ENCODE peak calls at places on chromosomes 4 and X, in six cellular contexts. C, X, J, B, H and N are unnamed samples.

GRCh38 chr4:36281384-36282106 is at the start of gene DTHD1:
- DNase-seq in C (no peak), X (no peak), J (no peak), B (no peak), H (no peak), N (no peak)

GRCh38 chrX:31871989-31872388 is 800.1 kb upstream of the FTHL17 start:
- DNase-seq in C (no peak), X (no peak), J (no peak), B (no peak), H (peak; percentile 14), N (no peak)

GRCh38 chrX:115462406-115462805 is 98.6 kb upstream of the PLS3 start:
- DNase-seq in C (no peak), X (no peak), J (no peak), B (no peak), H (no peak), N (no peak)

GRCh38 chr4:119795986-119796578 is 167.5 kb upstream of the PDE5A start:
- DNase-seq in C (no peak), X (no peak), J (no peak), B (no peak), H (no peak), N (no peak)

GRCh38 chr4:2714071-2714770 is 41.9 kb downstream of the TNIP2 start:
- DNase-seq in C (no peak), X (no peak), J (no peak), B (no peak), H (no peak), N (peak; percentile 59)

GRCh38 chrX:66328950-66329596 is 165.0 kb downstream of the HEPH start:
- DNase-seq in C (no peak), X (no peak), J (no peak), B (no peak), H (no peak), N (peak; percentile 7)

GRCh38 chr4:153223935-153224334 is 19.7 kb downstream of the TRIM2 start:
- DNase-seq in C (peak; percentile 32), X (no peak), J (no peak), B (no peak), H (no peak), N (no peak)

GRCh38 chr4:149961876-149962597 is 116.2 kb upstream of the DCLK2 start:
- DNase-seq in C (peak; percentile 83), X (peak; percentile 14), J (no peak), B (no peak), H (no peak), N (no peak)

GRCh38 chr4:99504804-99505502 is 5.9 kb upstream of the C4orf17 start:
- DNase-seq in C (no peak), X (no peak), J (no peak), B (no peak), H (no peak), N (no peak)

GRCh38 chr4:76979236-76979635 is 29.7 kb downstream of the SEPTIN11 start:
- DNase-seq in C (no peak), X (no peak), J (no peak), B (no peak), H (no peak), N (no peak)

GRCh38 chrX:36562986-36563385 is 445.2 kb upstream of the FAM47C start:
- DNase-seq in C (no peak), X (no peak), J (no peak), B (no peak), H (no peak), N (no peak)

GRCh38 chr4:56640907-56641493 is 40.1 kb downstream of the HOPX start:
- DNase-seq in C (no peak), X (no peak), J (no peak), B (no peak), H (no peak), N (no peak)

GRCh38 chr4:5959221-5959982 is 58.8 kb downstream of the C4orf50 start:
- DNase-seq in C (no peak), X (peak; percentile 24), J (no peak), B (no peak), H (no peak), N (no peak)

GRCh38 chrX:82218361-82218760 is 1016.5 kb downstream of the SH3BGRL start:
- DNase-seq in C (peak; percentile 1), X (peak; percentile 52), J (no peak), B (no peak), H (no peak), N (no peak)

GRCh38 chr4:31089815-31090214 is 369.6 kb downstream of the PCDH7 start:
- DNase-seq in C (peak; percentile 60), X (peak; percentile 35), J (no peak), B (peak; percentile 79), H (no peak), N (peak; percentile 12)

GRCh38 chr4:76620723-76621463 is 185.9 kb downstream of the SHROOM3 start:
- DNase-seq in C (no peak), X (no peak), J (no peak), B (no peak), H (no peak), N (no peak)

GRCh38 chr4:3774253-3774883 is 8.2 kb downstream of the ADRA2C start:
- DNase-seq in C (no peak), X (no peak), J (no peak), B (no peak), H (no peak), N (no peak)

GRCh38 chr4:150251752-150252190 is 173.5 kb downstream of the DCLK2 start:
- DNase-seq in C (no peak), X (peak; percentile 40), J (no peak), B (no peak), H (no peak), N (no peak)

GRCh38 chr4:165532976-165533375 is 154.2 kb downstream of the CPE start:
- DNase-seq in C (no peak), X (peak; percentile 62), J (no peak), B (no peak), H (no peak), N (no peak)

GRCh38 chrX:127732709-127733108 is 319.5 kb downstream of the ACTRT1 start:
- DNase-seq in C (no peak), X (no peak), J (no peak), B (no peak), H (no peak), N (no peak)

GRCh38 chrX:85109235-85109634 is 105.6 kb downstream of the APOOL start:
- DNase-seq in C (no peak), X (peak; percentile 42), J (no peak), B (no peak), H (no peak), N (no peak)

GRCh38 chrX:40931921-40932320 is 153.3 kb upstream of the USP9X start:
- DNase-seq in C (no peak), X (peak; percentile 28), J (no peak), B (no peak), H (no peak), N (no peak)

GRCh38 chrX:39307488-39307887 is 506.2 kb downstream of the MID1IP1 start:
- DNase-seq in C (no peak), X (no peak), J (no peak), B (no peak), H (no peak), N (no peak)

GRCh38 chrX:111511477-111511876 is at the start of gene SERTM2:
- DNase-seq in C (peak; percentile 71), X (no peak), J (no peak), B (no peak), H (no peak), N (no peak)

DNA sequence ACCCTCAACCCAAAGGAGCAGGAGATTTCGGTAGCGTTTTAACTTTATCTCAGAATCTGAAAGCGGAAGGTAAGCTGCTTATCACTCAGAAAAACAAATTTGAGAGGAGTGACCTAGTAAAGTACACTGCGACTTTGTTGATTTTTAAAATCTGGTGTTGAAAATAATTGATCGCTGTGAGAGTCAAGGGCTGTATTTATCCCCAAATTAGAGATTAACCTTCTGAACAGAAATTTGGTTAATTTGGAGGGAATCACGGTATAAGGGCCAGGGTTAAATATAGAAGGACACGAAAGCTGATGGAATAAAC is 212 bp downstream of the CLCN4 start:
- DNase-seq in C (no peak), X (no peak), J (no peak), B (no peak), H (no peak), N (no peak)
- H3K4me3 ChIP-seq in C (peak overlapping the region; percentile 70), X (no peak overlapping the region), J (no peak overlapping the region), B (no peak overlapping the region), H (no peak overlapping the region), N (peak overlapping the region; percentile 67)

GRCh38 chrX:67939270-67939669 is 395.4 kb downstream of the AR start:
- DNase-seq in C (no peak), X (no peak), J (no peak), B (no peak), H (no peak), N (no peak)
- H3K4me1 ChIP-seq in C (no peaks in the 10 kb centered on the region), X (no peaks in the 10 kb centered on the region), J (no peaks in the 10 kb centered on the region), B (no peaks in the 10 kb centered on the region), H (no peaks in the 10 kb centered on the region), N (no peaks in the 10 kb centered on the region)

GRCh38 chrX:153968255-153968654 is 3.4 kb downstream of the HCFC1 start:
- DNase-seq in C (no peak), X (no peak), J (no peak), B (no peak), H (no peak), N (no peak)
- H3K27me3 ChIP-seq in C (peaks cover 4% of the 10 kb centered on the region), X (no peaks in the 10 kb centered on the region), J (no peaks in the 10 kb centered on the region), B (no peaks in the 10 kb centered on the region), H (no peaks in the 10 kb centered on the region), N (no peaks in the 10 kb centered on the region)

GRCh38 chrX:67543818-67544217 is at the start of gene AR:
- DNase-seq in C (peak; percentile 79), X (no peak), J (peak; percentile 75), B (no peak), H (peak; percentile 79), N (peak; percentile 75)

GRCh38 chrX:67545772-67546495 is 2.1 kb downstream of the AR start:
- DNase-seq in C (peak; percentile 51), X (no peak), J (peak; percentile 46), B (no peak), H (peak; percentile 27), N (peak; percentile 44)

GRCh38 chrX:67544871-67545771 is 1.3 kb downstream of the AR start:
- DNase-seq in C (peak; percentile 79), X (no peak), J (peak; percentile 40), B (no peak), H (peak; percentile 22), N (peak; percentile 57)

GRCh38 chrX:67544281-67544680 is 460 bp downstream of the AR start:
- DNase-seq in C (peak; percentile 38), X (no peak), J (peak; percentile 34), B (no peak), H (peak; percentile 21), N (peak; percentile 26)

GRCh38 chrX:67546496-67547423 is 2.9 kb downstream of the AR start:
- DNase-seq in C (peak; percentile 26), X (no peak), J (peak; percentile 25), B (no peak), H (peak; percentile 15), N (no peak)
- H3K4me3 ChIP-seq in C (peak overlapping the region; percentile 78), X (no peak overlapping the region), J (peak overlapping the region; percentile 54), B (no peak overlapping the region), H (peak overlapping the region; percentile 57), N (peak overlapping the region; percentile 63)

GRCh38 chrX:27775984-27776383 is 31.8 kb upstream of the MAGEB10 start:
- DNase-seq in C (no peak), X (no peak), J (no peak), B (no peak), H (no peak), N (no peak)
- H3K4me1 ChIP-seq in C (no peaks in the 10 kb centered on the region), X (no peaks in the 10 kb centered on the region), J (no peaks in the 10 kb centered on the region), B (no peaks in the 10 kb centered on the region), H (no peaks in the 10 kb centered on the region), N (no peaks in the 10 kb centered on the region)

GRCh38 chr4:54096563-54096962 is 3.4 kb upstream of the GSX2 start:
- DNase-seq in C (no peak), X (no peak), J (no peak), B (no peak), H (no peak), N (no peak)
- H3K27me3 ChIP-seq in C (peaks cover 77% of the 10 kb centered on the region), X (peaks cover 86% of the 10 kb centered on the region), J (no peaks in the 10 kb centered on the region), B (peaks cover 38% of the 10 kb centered on the region), H (peaks cover 5% of the 10 kb centered on the region), N (no peaks in the 10 kb centered on the region)